ENCODE peak calls at places on chromosomes 16 and 17, in eight cellular contexts. B is MCF 10A, X is tibial nerve, K is dorsolateral prefrontal cortex, Q is cardiac fibroblast, V is epithelial cell of esophagus, H is astrocyte, P is PC-9. U is an unnamed sample.

GRCh38 chr17:48760411-48760810 is 31.9 kb upstream of the HOXB13 start:
- DNase-seq in B (no peak), X (no peak), K (no peak), Q (no peak), V (no peak), H (no peak), P (no peak), U (no peak)

GRCh38 chr17:50115744-50116143 is 14.2 kb downstream of the SAMD14 start:
- DNase-seq in B (no peak), X (no peak), K (no peak), Q (no peak), V (no peak), H (no peak), P (no peak), U (no peak)

GRCh38 chr16:11253009-11253994 is 2.7 kb downstream of the SOCS1 start:
- DNase-seq in B (no peak), X (no peak), K (no peak), Q (peak; percentile 30), V (no peak), H (peak; percentile 56), P (no peak), U (peak; percentile 39)

GRCh38 chr17:30234954-30235353 is 543 bp downstream of the SLC6A4 start:
- DNase-seq in B (no peak), X (no peak), K (no peak), Q (no peak), V (peak; percentile 14), H (no peak), P (no peak), U (no peak)

GRCh38 chr17:62652251-62653001 is 25.0 kb downstream of the MRC2 start:
- DNase-seq in B (peak; percentile 65), X (no peak), K (no peak), Q (peak; percentile 75), V (peak; percentile 29), H (peak; percentile 73), P (no peak), U (peak; percentile 78)

GRCh38 chr17:68519911-68520310 is 7.7 kb downstream of the PRKAR1A start:
- DNase-seq in B (no peak), X (no peak), K (no peak), Q (peak; percentile 13), V (no peak), H (peak; percentile 27), P (no peak), U (no peak)

GRCh38 chr16:26598061-26598460 is 468.7 kb upstream of the C16orf82 start:
- DNase-seq in B (no peak), X (no peak), K (no peak), Q (no peak), V (no peak), H (no peak), P (no peak), U (no peak)

GRCh38 chr16:14364386-14365199 is 265.5 kb downstream of the PARN start:
- DNase-seq in B (peak; percentile 68), X (no peak), K (no peak), Q (peak; percentile 49), V (peak; percentile 91), H (peak; percentile 96), P (peak; percentile 99), U (peak; percentile 75)

GRCh38 chr16:67674851-67675578 is 8.4 kb downstream of the C16orf86 start:
- DNase-seq in B (no peak), X (no peak), K (no peak), Q (no peak), V (no peak), H (no peak), P (peak; percentile 9), U (no peak)

GRCh38 chr17:59521465-59522126 is 43.8 kb upstream of the DHX40 start:
- DNase-seq in B (peak; percentile 67), X (no peak), K (peak; percentile 56), Q (peak; percentile 80), V (peak; percentile 56), H (peak; percentile 11), P (no peak), U (peak; percentile 43)

GRCh38 chr16:89170346-89171215 is 967 bp upstream of the CDH15 start:
- DNase-seq in B (peak; percentile 46), X (no peak), K (no peak), Q (no peak), V (peak; percentile 33), H (no peak), P (peak; percentile 58), U (no peak)

GRCh38 chr16:58499615-58500328 is at the start of gene NDRG4:
- DNase-seq in B (peak; percentile 43), X (no peak), K (peak; percentile 95), Q (peak; percentile 87), V (peak; percentile 88), H (peak; percentile 88), P (peak; percentile 61), U (peak; percentile 45)

GRCh38 chr17:17685775-17686291 is 4.6 kb downstream of the RAI1 start:
- DNase-seq in B (peak; percentile 94), X (no peak), K (no peak), Q (peak; percentile 69), V (peak; percentile 83), H (peak; percentile 79), P (peak; percentile 96), U (peak; percentile 83)

GRCh38 chr17:64355536-64356303 is 34.9 kb downstream of the PECAM1 start:
- DNase-seq in B (peak; percentile 85), X (no peak), K (no peak), Q (peak; percentile 87), V (no peak), H (peak; percentile 89), P (no peak), U (no peak)

GRCh38 chr17:37067555-37068111 is 118.9 kb downstream of the AATF start:
- DNase-seq in B (peak; percentile 90), X (peak; percentile 22), K (no peak), Q (peak; percentile 85), V (peak; percentile 86), H (peak; percentile 54), P (peak; percentile 94), U (peak; percentile 74)

GRCh38 chr16:14483819-14484385 is 146.2 kb downstream of the PARN start:
- DNase-seq in B (no peak), X (no peak), K (no peak), Q (no peak), V (no peak), H (no peak), P (no peak), U (no peak)

GRCh38 chr16:8453359-8453758 is 137.0 kb downstream of the TMEM114 start:
- DNase-seq in B (no peak), X (no peak), K (no peak), Q (no peak), V (no peak), H (no peak), P (no peak), U (no peak)

GRCh38 chr17:55818026-55818425 is 67.2 kb downstream of the PCTP start:
- DNase-seq in B (no peak), X (no peak), K (no peak), Q (no peak), V (no peak), H (no peak), P (no peak), U (no peak)

GRCh38 chr17:38676706-38677504 is 2.1 kb upstream of the EPOP start:
- DNase-seq in B (peak; percentile 85), X (peak; percentile 83), K (peak; percentile 88), Q (peak; percentile 88), V (peak; percentile 84), H (peak; percentile 51), P (peak; percentile 78), U (peak; percentile 77)

GRCh38 chr17:58210922-58211321 is 8.1 kb downstream of the MKS1 start:
- DNase-seq in B (no peak), X (no peak), K (no peak), Q (no peak), V (no peak), H (no peak), P (no peak), U (no peak)

GRCh38 chr17:37742762-37743611 is 1.9 kb downstream of the HNF1B start:
- DNase-seq in B (no peak), X (no peak), K (no peak), Q (no peak), V (no peak), H (no peak), P (no peak), U (no peak)

DNA sequence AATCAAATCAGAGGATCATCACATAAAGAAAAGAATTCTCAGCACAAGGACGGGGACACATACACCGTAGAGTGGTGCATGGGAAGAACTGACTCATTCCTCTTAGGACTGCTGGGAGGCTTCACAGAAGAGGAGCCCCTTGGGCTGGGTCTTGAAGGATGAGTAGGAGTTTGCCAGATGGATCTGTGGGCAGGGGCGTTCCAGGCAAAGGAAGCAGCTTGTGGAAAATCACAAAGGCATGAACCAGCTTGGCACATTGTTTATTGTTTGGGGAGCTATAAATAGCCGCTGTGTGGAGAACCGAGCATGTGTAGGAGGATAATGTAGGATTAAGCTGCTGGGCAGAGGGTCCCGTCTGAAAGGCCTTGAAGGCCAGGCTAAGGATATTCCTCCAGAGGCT is 5.1 kb upstream of the SLC16A11 start:
- DNase-seq in B (no peak), X (no peak), K (no peak), Q (peak; percentile 22), V (no peak), H (no peak), P (no peak), U (no peak)
- TF ChIP-seq CTCF in B (no peak), X (no peak), K (no peak), Q (no peak), V (no peak), H (no peak), P (no peak), U (no peak)

GRCh38 chr16:57379579-57379978 is 7.3 kb downstream of the CX3CL1 start:
- DNase-seq in B (peak; percentile 83), X (no peak), K (no peak), Q (no peak), V (peak; percentile 35), H (no peak), P (peak; percentile 82), U (no peak)

GRCh38 chr16:57380671-57381462 is 8.6 kb downstream of the CX3CL1 start:
- DNase-seq in B (peak; percentile 49), X (no peak), K (no peak), Q (peak; percentile 50), V (peak; percentile 40), H (no peak), P (no peak), U (peak; percentile 3)

GRCh38 chr16:57376313-57376818 is 4.1 kb downstream of the CX3CL1 start:
- DNase-seq in B (no peak), X (no peak), K (no peak), Q (no peak), V (no peak), H (no peak), P (no peak), U (no peak)

GRCh38 chr16:57374067-57374534 is 1.8 kb downstream of the CX3CL1 start:
- DNase-seq in B (no peak), X (no peak), K (peak; percentile 57), Q (peak; percentile 16), V (peak; percentile 88), H (peak; percentile 77), P (no peak), U (no peak)

GRCh38 chr16:57377080-57377841 is 5.0 kb downstream of the CX3CL1 start:
- DNase-seq in B (no peak), X (no peak), K (no peak), Q (no peak), V (peak; percentile 52), H (no peak), P (peak; percentile 85), U (no peak)
- TF ChIP-seq CTCF in B (no peak), X (no peak), K (no peak), Q (no peak), V (no peak), H (no peak), P (peak; percentile 65), U (no peak)

GRCh38 chr16:50627419-50627818 is 53.7 kb downstream of the SNX20 start:
- DNase-seq in B (no peak), X (no peak), K (peak; percentile 49), Q (no peak), V (peak; percentile 25), H (peak; percentile 16), P (no peak), U (peak; percentile 9)
- TF ChIP-seq CTCF in B (no peak), X (peak; percentile 10), K (no peak), Q (peak; percentile 18), V (peak; percentile 34), H (no peak), P (no peak), U (peak; percentile 49)

GRCh38 chr16:48029768-48030167 is 126.0 kb downstream of the ABCC12 start:
- DNase-seq in B (no peak), X (no peak), K (no peak), Q (no peak), V (no peak), H (no peak), P (no peak), U (no peak)
- TF ChIP-seq CTCF in B (no peak), X (no peak), K (no peak), Q (no peak), V (no peak), H (no peak), P (no peak), U (peak; percentile 52)

U was measured in HFFc6.